ENCODE peak calls at places on chromosomes 1 and 21, in five cellular contexts. C is IMR-90, R is fibroblast of lung, I is OCI-LY7, W is mesenchymal stem cell. Y is an unnamed sample.

GRCh38 chr1:53330819-53331218 is 2.9 kb upstream of the LRP8 start:
- DNase-seq in C (no peak), R (no peak), I (no peak), W (no peak), Y (no peak)

GRCh38 chr1:247825362-247825761 is 1.4 kb upstream of the OR14A16 start:
- DNase-seq in C (no peak), R (no peak), I (no peak), W (no peak), Y (no peak)

GRCh38 chr1:41529621-41530395 is 45.3 kb upstream of the EDN2 start:
- DNase-seq in C (no peak), R (no peak), I (no peak), W (no peak), Y (no peak)

GRCh38 chr1:32249831-32250525 is 1.1 kb upstream of the LCK start:
- DNase-seq in C (peak), R (no peak), I (peak), W (no peak), Y (peak)

GRCh38 chr1:55955237-55955636 is 624.1 kb downstream of the PLPP3 start:
- DNase-seq in C (peak), R (peak), I (no peak), W (peak), Y (no peak)

GRCh38 chr1:111739222-111739983 is at the start of gene INKA2:
- DNase-seq in C (peak), R (peak), I (peak), W (peak), Y (peak)

GRCh38 chr1:109502368-109502851 is 7.1 kb downstream of the AMIGO1 start:
- DNase-seq in C (no peak), R (no peak), I (no peak), W (no peak), Y (no peak)

GRCh38 chr1:241485554-241485992 is 34.0 kb downstream of the FH start:
- DNase-seq in C (peak), R (peak), I (peak), W (peak), Y (peak)

GRCh38 chr21:34185051-34185750 is 111.8 kb downstream of the MRPS6 start:
- DNase-seq in C (no peak), R (no peak), I (no peak), W (no peak), Y (no peak)

GRCh38 chr1:45009296-45009865 is 1.7 kb downstream of the HECTD3 start:
- DNase-seq in C (no peak), R (no peak), I (no peak), W (no peak), Y (no peak)
- H3K4me2 ChIP-seq in C (peak), R (peak), I (peak), W (peak), Y (peak)

GRCh38 chr1:165632152-165632469 is 1.1 kb downstream of the MGST3 start:
- DNase-seq in C (no peak), R (no peak), I (no peak), W (no peak), Y (no peak)
- H3K27ac ChIP-seq in C (peak), R (peak), I (no peak), W (peak), Y (no peak)

DNA sequence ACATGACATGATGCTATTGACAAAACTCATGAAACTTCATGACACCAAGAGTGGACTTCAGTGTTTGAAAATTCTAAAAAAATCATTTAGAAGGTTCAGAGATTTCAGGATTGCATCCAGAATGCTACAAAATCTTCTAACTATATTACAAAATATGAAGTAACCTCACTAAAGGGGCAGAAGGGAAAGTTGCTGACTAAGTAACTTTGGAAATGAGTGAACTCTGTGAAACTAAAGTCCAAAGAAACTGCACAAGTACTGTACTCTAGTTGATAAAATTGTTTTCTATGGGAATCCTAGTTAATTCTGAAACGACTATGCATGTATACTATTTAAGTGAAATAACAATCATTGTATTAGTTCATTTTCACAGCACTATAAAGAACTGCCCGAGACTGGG is 184.4 kb downstream of the LYPLAL1 start:
- DNase-seq in C (no peak), R (no peak), I (no peak), W (no peak), Y (no peak)
- H3K4me2 ChIP-seq in C (no peak), R (no peak), I (no peak), W (no peak), Y (no peak)

DNA sequence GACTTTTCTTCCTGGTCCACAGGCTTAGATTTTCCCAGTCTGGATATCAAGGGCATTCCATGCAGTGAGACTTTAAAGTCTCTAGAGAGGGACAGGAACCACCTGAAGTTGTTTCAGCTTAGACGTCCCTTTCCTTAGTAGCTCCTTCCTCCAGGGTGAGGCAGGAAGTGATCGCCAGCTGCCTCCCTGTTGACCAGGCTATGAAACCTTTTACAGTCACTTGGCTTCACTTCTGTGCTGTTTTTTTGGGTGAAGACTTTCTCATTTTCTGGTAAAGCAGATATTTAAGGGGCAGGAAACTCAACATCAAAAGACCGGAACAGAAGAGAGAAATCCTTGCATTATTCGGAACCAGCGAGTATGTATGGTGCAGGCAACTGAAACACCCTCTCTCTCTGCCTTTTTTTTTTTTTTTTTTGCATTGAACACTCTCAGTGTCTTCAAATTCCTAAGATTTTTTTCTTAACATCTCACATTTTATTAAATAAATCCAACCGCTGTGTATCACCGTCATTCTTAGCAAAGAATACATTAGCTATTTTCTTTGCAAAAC is 234.6 kb upstream of the IRF2BP2 start:
- DNase-seq in C (peak), R (no peak), I (peak), W (no peak), Y (peak)
- H3K27ac ChIP-seq in C (peak), R (no peak), I (peak), W (peak), Y (peak)

GRCh38 chr1:167548059-167548932 is 5.3 kb downstream of the CREG1 start:
- DNase-seq in C (peak), R (peak), I (no peak), W (peak), Y (no peak)
- H3K4me2 ChIP-seq in C (peak), R (no peak), I (peak), W (no peak), Y (no peak)

DNA sequence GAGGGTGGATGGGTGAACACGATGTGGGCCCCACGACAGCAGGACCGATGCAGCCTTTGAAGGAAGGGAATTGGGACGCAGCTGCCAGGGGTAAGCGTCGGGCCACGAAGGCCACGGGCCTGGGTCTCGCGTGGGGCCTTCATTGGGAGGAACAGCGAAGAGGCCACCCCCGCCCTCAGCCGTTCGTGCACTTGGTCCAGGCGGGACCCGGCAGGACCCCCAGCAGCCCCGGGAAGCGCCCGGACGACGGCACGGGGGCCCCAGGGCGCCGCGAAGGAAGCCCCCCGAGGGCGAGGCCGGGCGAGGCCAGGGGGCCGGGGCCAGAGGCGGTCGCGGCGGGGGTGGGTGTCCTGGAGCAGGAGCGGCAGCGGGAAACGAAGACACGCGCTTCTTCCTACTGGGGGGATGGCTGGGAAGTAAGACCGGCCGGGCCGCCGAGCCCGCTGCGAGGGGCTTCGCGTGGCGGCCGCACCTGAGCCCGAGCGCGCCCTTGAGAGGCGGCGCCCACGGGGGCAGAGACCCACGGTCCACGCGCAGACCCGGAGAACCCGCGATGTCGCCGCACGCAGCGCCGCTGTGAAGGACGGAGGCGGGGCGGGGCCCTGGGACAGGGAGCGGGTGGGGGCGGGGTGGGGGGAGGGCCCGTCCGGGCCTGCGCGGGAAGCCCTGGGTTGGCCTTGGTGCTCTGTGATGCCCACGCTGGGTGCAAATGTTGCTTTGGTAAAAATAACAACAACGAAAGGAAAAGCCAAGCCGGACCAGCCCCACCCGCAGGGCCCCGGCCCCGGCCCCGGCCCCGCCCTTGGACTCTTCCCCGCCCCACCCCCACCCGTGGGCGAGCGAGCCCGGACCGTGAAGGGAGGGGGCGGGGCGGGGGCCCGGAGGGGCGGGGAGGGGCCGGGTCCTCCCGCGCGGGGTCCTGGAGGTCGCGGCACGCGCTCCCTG is 56.0 kb upstream of the ADARB1 start:
- DNase-seq in C (no peak), R (no peak), I (no peak), W (no peak), Y (no peak)
- H3K27ac ChIP-seq in C (peak), R (no peak), I (no peak), W (no peak), Y (no peak)

DNA sequence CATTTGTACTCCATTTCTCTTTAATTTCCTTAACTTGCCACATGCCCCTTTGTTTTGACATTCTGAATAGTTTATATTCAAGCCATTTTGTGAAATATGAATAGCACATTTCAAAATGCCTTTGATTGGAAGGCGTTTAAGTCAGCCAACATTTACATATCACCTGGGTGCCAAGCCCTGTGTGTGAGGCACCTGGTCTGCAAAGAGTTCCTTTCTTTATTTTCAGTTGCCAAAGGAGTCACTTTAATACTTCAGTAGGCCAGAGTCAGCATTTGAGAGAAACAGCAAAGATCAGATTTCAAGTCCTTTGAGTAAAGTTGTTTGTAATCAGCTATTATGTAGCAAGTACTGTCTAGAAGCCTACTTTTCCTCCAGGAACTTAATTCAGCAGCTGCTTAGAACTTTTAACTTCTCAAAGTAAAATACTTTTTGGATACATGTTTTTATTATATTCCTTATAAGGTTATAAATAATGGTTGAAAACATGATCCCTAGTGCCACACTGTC is 70.8 kb downstream of the DTL start:
- DNase-seq in C (peak), R (peak), I (no peak), W (no peak), Y (peak)
- H3K4me2 ChIP-seq in C (no peak), R (no peak), I (no peak), W (no peak), Y (no peak)

Y was measured in MM.1S.